ENCODE peak calls at places on chromosomes 5 and 9, in six cellular contexts. D, B, H, J, W and P are unnamed samples.
A peak's percentile ranks its signal among the peaks of the same experiment; 100 is the strongest.

GRCh38 chr9:17906841-17907779 is 328.2 kb downstream of the SH3GL2 start:
- DNase-seq in J (no peak), D (no peak), H (no peak), B (peak; percentile 7), W (no peak), P (peak; percentile 50)

GRCh38 chr5:118946138-118946537 is 42.2 kb downstream of the DTWD2 start:
- DNase-seq in W (no peak), D (no peak), H (no peak), J (no peak), B (no peak), P (no peak)

GRCh38 chr5:1314564-1314982 is 19.7 kb upstream of the TERT start:
- DNase-seq in H (no peak), B (no peak), J (peak; percentile 44), W (no peak), D (peak; percentile 43), P (no peak)

GRCh38 chr5:125559296-125559695 is 812.9 kb upstream of the ZNF608 start:
- DNase-seq in H (no peak), J (no peak), W (no peak), B (peak; percentile 98), D (no peak), P (no peak)

GRCh38 chr9:133063500-133064231 is 1.9 kb downstream of the CEL start:
- DNase-seq in J (no peak), H (no peak), B (no peak), W (no peak), D (peak; percentile 41), P (no peak)

GRCh38 chr9:130997925-130998595 is 10.9 kb upstream of the LAMC3 start:
- DNase-seq in W (peak; percentile 85), D (peak; percentile 61), H (peak; percentile 44), J (no peak), B (peak; percentile 74), P (peak; percentile 62)

GRCh38 chr5:180799902-180800801 is 2.5 kb downstream of the MGAT1 start:
- DNase-seq in B (peak; percentile 53), W (no peak), H (no peak), J (no peak), D (no peak), P (no peak)

GRCh38 chr5:160339406-160340140 is 27.2 kb upstream of the CCNJL start:
- DNase-seq in W (no peak), J (no peak), D (no peak), H (no peak), B (no peak), P (no peak)

GRCh38 chr5:63923914-63924313 is 38.3 kb downstream of the HTR1A start:
- DNase-seq in B (no peak), H (no peak), J (no peak), D (no peak), W (no peak), P (no peak)

GRCh38 chr5:168216989-168217388 is 74.5 kb upstream of the WWC1 start:
- DNase-seq in D (no peak), J (no peak), W (no peak), H (no peak), B (no peak), P (no peak)

GRCh38 chr5:1510151-1510561 is 13.6 kb downstream of the LPCAT1 start:
- DNase-seq in D (no peak), J (peak; percentile 38), W (no peak), B (no peak), H (no peak), P (no peak)

GRCh38 chr5:14806452-14806851 is 65.1 kb downstream of the ANKH start:
- DNase-seq in W (no peak), J (no peak), H (peak; percentile 42), B (peak; percentile 57), D (no peak), P (peak; percentile 68)

GRCh38 chr9:124788542-124789217 is 11.7 kb downstream of the OLFML2A start:
- DNase-seq in J (no peak), D (no peak), W (no peak), H (no peak), B (no peak), P (no peak)
- H3K9me3 ChIP-seq in J (no peaks in the 10 kb centered on the region), D (no peaks in the 10 kb centered on the region), W (no peaks in the 10 kb centered on the region), H (no peaks in the 10 kb centered on the region), B (no peaks in the 10 kb centered on the region), P (no peaks in the 10 kb centered on the region)

GRCh38 chr5:141393267-141393666 is 834 bp downstream of the PCDHGA8 start:
- DNase-seq in W (no peak), B (no peak), H (no peak), D (no peak), J (no peak), P (no peak)
- H3K9me3 ChIP-seq in W (peaks cover 19% of the 10 kb centered on the region), B (peaks cover 7% of the 10 kb centered on the region), H (no peaks in the 10 kb centered on the region), D (peaks cover 79% of the 10 kb centered on the region), J (no peaks in the 10 kb centered on the region), P (peaks cover 13% of the 10 kb centered on the region)

GRCh38 chr9:8183618-8184017 is 384.0 kb upstream of the DMAC1 start:
- DNase-seq in B (no peak), H (no peak), J (no peak), D (no peak), W (no peak), P (no peak)

DNA sequence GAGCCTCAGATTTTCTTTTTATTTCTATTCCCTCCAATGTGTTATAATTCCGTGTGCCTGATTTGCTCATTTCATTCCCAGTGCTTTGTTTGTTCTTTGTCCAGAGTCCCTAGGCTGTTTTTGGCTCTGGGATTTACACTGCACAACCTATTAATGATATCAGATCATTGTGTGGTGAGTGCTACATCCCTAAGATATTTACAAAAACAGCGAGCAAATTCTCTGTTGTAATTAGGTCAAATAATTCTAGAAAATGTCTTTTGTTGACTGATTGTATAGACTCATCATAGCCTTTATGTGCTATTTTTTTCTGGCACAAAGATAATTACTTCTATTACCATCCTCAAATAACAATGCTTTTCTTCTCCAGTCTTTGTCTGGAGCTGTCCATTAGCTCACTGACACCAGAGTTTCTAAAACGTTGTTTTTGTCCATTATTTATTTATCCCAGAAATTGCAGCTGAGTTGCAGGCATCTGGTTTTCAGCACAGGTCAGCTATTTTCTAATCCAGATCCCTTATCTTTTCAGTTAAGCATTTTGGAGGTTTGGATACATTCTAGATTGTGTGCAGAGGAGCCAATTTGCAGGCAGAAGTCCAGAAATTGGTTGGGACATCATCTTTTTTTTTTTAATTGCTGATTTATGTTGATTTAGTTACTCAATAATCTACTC is 379.9 kb upstream of the DMAC1 start:
- DNase-seq in H (no peak), J (no peak), W (no peak), B (no peak), D (no peak), P (no peak)
- H3K9me3 ChIP-seq in H (no peaks in the 10 kb centered on the region), J (no peaks in the 10 kb centered on the region), W (peaks cover 18% of the 10 kb centered on the region), B (no peaks in the 10 kb centered on the region), D (no peaks in the 10 kb centered on the region), P (no peaks in the 10 kb centered on the region)

GRCh38 chr9:135254176-135255032 is 166.9 kb downstream of the OLFM1 start:
- DNase-seq in W (no peak), D (peak; percentile 26), H (no peak), J (peak; percentile 39), B (no peak), P (no peak)

GRCh38 chr9:135251331-135251761 is 163.9 kb downstream of the OLFM1 start:
- DNase-seq in D (peak; percentile 27), J (peak; percentile 43), W (no peak), B (no peak), H (no peak), P (no peak)

GRCh38 chr9:135251996-135252760 is 164.7 kb downstream of the OLFM1 start:
- DNase-seq in H (no peak), B (no peak), D (peak; percentile 30), W (no peak), J (peak; percentile 38), P (peak; percentile 22)

GRCh38 chr9:135253305-135254004 is 166.0 kb downstream of the OLFM1 start:
- DNase-seq in D (peak; percentile 43), B (no peak), J (peak; percentile 23), W (no peak), H (no peak), P (no peak)

GRCh38 chr9:135252980-135253304 is 165.5 kb downstream of the OLFM1 start:
- DNase-seq in W (no peak), B (no peak), H (no peak), J (peak; percentile 24), D (no peak), P (no peak)
- H3K9me3 ChIP-seq in W (no peaks in the 10 kb centered on the region), B (no peaks in the 10 kb centered on the region), H (no peaks in the 10 kb centered on the region), J (no peaks in the 10 kb centered on the region), D (no peaks in the 10 kb centered on the region), P (no peaks in the 10 kb centered on the region)

GRCh38 chr5:178368278-178368677 is 135.7 kb upstream of the PHYKPL start:
- DNase-seq in J (no peak), B (no peak), D (no peak), H (no peak), W (no peak), P (no peak)

GRCh38 chr5:178367351-178368120 is 134.9 kb upstream of the PHYKPL start:
- DNase-seq in D (peak; percentile 20), H (no peak), J (no peak), W (no peak), B (no peak), P (no peak)

GRCh38 chr5:178364326-178364675 is 131.7 kb upstream of the PHYKPL start:
- DNase-seq in H (no peak), W (no peak), J (no peak), D (no peak), B (no peak), P (no peak)

GRCh38 chr5:178363501-178364325 is 131.1 kb upstream of the PHYKPL start:
- DNase-seq in B (no peak), W (no peak), J (no peak), D (no peak), H (no peak), P (no peak)

DNA sequence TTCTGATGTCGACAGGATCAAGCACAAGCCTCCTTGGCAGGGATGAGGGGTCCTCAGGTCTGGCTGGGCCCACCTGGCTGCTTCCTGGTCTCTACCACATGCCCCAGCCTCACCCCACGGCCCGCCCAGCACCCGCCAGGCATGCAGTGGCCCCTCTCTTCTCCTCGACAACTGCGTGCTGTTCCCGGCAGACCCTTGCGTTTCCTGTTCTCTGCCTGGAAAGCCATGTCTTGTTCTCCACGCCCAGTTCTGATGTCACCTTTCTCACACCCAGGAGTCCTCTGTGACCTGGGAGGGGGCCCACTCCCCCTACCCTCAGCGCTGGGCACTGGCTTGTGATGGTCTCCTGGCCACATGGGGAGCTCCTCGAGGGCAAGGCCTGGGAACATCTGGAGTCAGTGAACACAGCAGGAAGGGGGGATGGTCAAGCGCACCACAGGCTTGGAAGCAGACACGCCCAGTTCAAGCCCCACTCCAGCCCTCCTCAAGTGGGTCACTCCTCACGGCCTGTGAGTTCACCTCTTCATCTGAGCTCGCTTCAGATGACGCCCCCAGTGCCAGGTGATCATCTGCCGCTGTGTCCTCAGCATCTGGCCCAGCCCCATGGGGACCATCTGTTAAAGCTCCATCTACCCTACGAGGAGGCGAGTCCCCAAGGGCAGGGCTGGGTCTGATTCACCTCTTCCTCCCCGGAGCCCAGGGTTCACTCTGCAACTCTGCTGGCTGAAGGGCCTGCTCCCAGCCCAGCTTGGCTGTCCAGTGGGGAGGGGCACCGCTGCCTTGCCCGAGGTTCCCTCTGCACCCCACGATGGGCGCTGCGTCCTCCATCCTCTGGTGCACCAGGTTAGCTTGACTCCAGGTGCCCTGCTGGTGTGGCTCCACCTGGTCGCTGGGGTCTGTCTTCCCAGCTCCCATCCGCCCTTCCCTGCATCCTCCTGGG is 133.2 kb upstream of the PHYKPL start:
- DNase-seq in D (no peak), H (peak; percentile 52), B (no peak), W (peak; percentile 44), J (no peak), P (no peak)
- H3K9me3 ChIP-seq in D (no peaks in the 10 kb centered on the region), H (no peaks in the 10 kb centered on the region), B (no peaks in the 10 kb centered on the region), W (no peaks in the 10 kb centered on the region), J (no peaks in the 10 kb centered on the region), P (no peaks in the 10 kb centered on the region)

DNA sequence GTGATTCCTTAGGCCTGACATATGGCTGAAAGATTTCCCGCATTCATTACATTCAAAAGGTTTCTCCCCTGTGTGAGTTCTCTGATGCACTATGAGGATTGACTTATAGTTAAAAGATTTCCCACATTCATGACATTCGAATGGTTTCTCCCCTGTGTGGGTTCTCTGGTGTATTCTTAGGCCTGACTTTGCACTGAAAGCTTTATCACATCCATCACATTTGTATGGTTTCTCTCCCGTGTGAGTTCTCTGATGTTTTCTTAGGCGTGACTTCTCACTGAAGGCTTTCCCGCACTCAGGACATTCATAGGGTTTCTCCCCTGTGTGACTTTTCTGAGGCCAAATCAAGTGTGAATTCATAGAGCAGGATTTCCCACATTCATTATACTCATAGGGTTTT is 35.8 kb downstream of the ZNF782 start:
- DNase-seq in J (no peak), D (no peak), W (no peak), H (no peak), B (no peak), P (no peak)
- H3K9me3 ChIP-seq in J (peaks cover 56% of the 10 kb centered on the region), D (peaks cover 100% of the 10 kb centered on the region), W (peaks cover 62% of the 10 kb centered on the region), H (peaks cover 13% of the 10 kb centered on the region), B (peaks cover 10% of the 10 kb centered on the region), P (peaks cover 11% of the 10 kb centered on the region)